ENCODE peak calls at places on chromosome 11, in nine cellular contexts. J, Q, R, Y, L, P, V, U and D are unnamed samples.
A peak's percentile ranks its signal among the peaks of the same experiment; 100 is the strongest.

GRCh38 chr11:57406337-57406904 is 16.0 kb upstream of the PRG2 start:
- DNase-seq in V (peak; percentile 60), P (peak; percentile 11), J (no peak), Q (peak; percentile 92), U (no peak), L (peak; percentile 24), Y (no peak), R (peak; percentile 38), D (peak; percentile 27)

GRCh38 chr11:75518204-75518549 is 7.6 kb downstream of the GDPD5 start:
- DNase-seq in J (no peak), U (no peak), V (no peak), L (no peak), P (no peak), Q (no peak), Y (no peak), R (no peak), D (no peak)

GRCh38 chr11:101721270-101721669 is 137.5 kb upstream of the TRPC6 start:
- DNase-seq in L (no peak), J (no peak), Y (no peak), Q (no peak), R (no peak), V (no peak), U (no peak), P (no peak), D (no peak)

GRCh38 chr11:61053198-61053597 is 49.1 kb upstream of the CD5 start:
- DNase-seq in V (no peak), L (no peak), P (no peak), R (no peak), Y (no peak), J (no peak), Q (no peak), U (no peak), D (no peak)

GRCh38 chr11:114159320-114159719 is 99.8 kb downstream of the ZBTB16 start:
- DNase-seq in U (no peak), Y (peak; percentile 65), P (no peak), R (no peak), V (no peak), L (no peak), J (no peak), Q (peak; percentile 47), D (no peak)

GRCh38 chr11:82474876-82475275 is 258.8 kb downstream of the FAM181B start:
- DNase-seq in P (no peak), U (no peak), Q (no peak), J (no peak), Y (no peak), L (no peak), R (no peak), V (no peak), D (no peak)

GRCh38 chr11:76233936-76234703 is 27.8 kb upstream of the WNT11 start:
- DNase-seq in V (peak; percentile 74), P (peak; percentile 31), L (peak; percentile 58), R (peak; percentile 27), J (no peak), Q (no peak), U (peak; percentile 74), Y (peak; percentile 78), D (peak; percentile 40)

GRCh38 chr11:13010737-13011342 is 1.7 kb downstream of the RASSF10 start:
- DNase-seq in L (no peak), U (peak; percentile 76), R (no peak), Q (no peak), P (no peak), J (no peak), V (peak; percentile 17), Y (no peak), D (peak; percentile 12)

GRCh38 chr11:92769125-92769524 is 200.3 kb upstream of the MTNR1B start:
- DNase-seq in Q (no peak), V (no peak), L (no peak), Y (no peak), P (no peak), U (no peak), R (no peak), J (no peak), D (no peak)